ENCODE peak calls at places on chromosomes 16 and 17, in four cellular contexts. M, L, N and Q are unnamed samples.

GRCh38 chr17:76271669-76272540 is 6.8 kb downstream of the UBALD2 start:
- DNase-seq in N (peak), M (no peak), L (no peak), Q (peak)

GRCh38 chr16:1800703-1801102 is 7.2 kb upstream of the IGFALS start:
- DNase-seq in N (no peak), M (no peak), L (no peak), Q (no peak)

GRCh38 chr17:21233581-21234337 is 19.5 kb downstream of the NATD1 start:
- DNase-seq in N (no peak), M (no peak), L (no peak), Q (no peak)

GRCh38 chr17:76558210-76559095 is 18.6 kb downstream of the PRCD start:
- DNase-seq in M (no peak), L (no peak), N (no peak), Q (no peak)

GRCh38 chr17:1644493-1645206 is 882 bp downstream of the SCARF1 start:
- DNase-seq in N (peak), M (no peak), L (no peak), Q (no peak)

GRCh38 chr16:1972490-1972877 is 631 bp downstream of the TBL3 start:
- DNase-seq in M (no peak), L (no peak), N (no peak), Q (no peak)

GRCh38 chr16:88743693-88744519 is 37.6 kb downstream of the CTU2 start:
- DNase-seq in M (peak), N (no peak), L (peak), Q (peak)

GRCh38 chr17:81165246-81166032 is at the start of gene PVALEF:
- DNase-seq in N (no peak), L (peak), M (no peak), Q (peak)

GRCh38 chr16:80116711-80117110 is 424.1 kb upstream of the DYNLRB2 start:
- DNase-seq in N (no peak), L (no peak), M (no peak), Q (no peak)

GRCh38 chr17:8029121-8029520 is 9.7 kb upstream of the ALOX15B start:
- DNase-seq in N (no peak), M (no peak), L (no peak), Q (no peak)

GRCh38 chr17:80763293-80763867 is 218.7 kb downstream of the RPTOR start:
- DNase-seq in N (no peak), M (no peak), L (no peak), Q (no peak)

GRCh38 chr16:70018254-70018653 is 67.1 kb downstream of the CLEC18A start:
- DNase-seq in M (peak), N (peak), L (peak), Q (peak)

GRCh38 chr17:1966274-1967086 is 58.7 kb downstream of the RTN4RL1 start:
- DNase-seq in N (no peak), M (no peak), L (no peak), Q (no peak)

GRCh38 chr16:73616186-73616585 is 568.3 kb upstream of the ZFHX3 start:
- DNase-seq in M (peak), N (no peak), L (no peak), Q (no peak)

GRCh38 chr16:24677388-24677787 is 52.1 kb upstream of the TNRC6A start:
- DNase-seq in N (no peak), M (no peak), L (no peak), Q (no peak)

GRCh38 chr17:54859187-54859586 is 41.5 kb upstream of the TOM1L1 start:
- DNase-seq in M (no peak), L (peak), N (no peak), Q (no peak)

GRCh38 chr17:8121531-8122390 is 2.1 kb downstream of the HES7 start:
- DNase-seq in N (no peak), L (no peak), M (peak), Q (peak)

GRCh38 chr16:88732172-88732960 is 26.1 kb downstream of the CTU2 start:
- DNase-seq in L (no peak), M (no peak), N (no peak), Q (no peak)

GRCh38 chr16:11379420-11379819 is 34.2 kb downstream of the RMI2 start:
- DNase-seq in L (no peak), N (peak), M (no peak), Q (no peak)

GRCh38 chr16:2205967-2206313 is 686 bp downstream of the MLST8 start:
- DNase-seq in M (no peak), L (no peak), N (no peak), Q (no peak)

GRCh38 chr17:11986939-11987329 is 10.3 kb downstream of the ZNF18 start:
- DNase-seq in M (peak), N (no peak), L (peak), Q (no peak)

GRCh38 chr16:2006317-2006716 is 3.3 kb downstream of the ZNF598 start:
- DNase-seq in N (no peak), L (no peak), M (no peak), Q (no peak)

GRCh38 chr16:88716601-88717001 is 10.3 kb downstream of the CTU2 start:
- DNase-seq in N (no peak), M (no peak), L (no peak), Q (no peak)

GRCh38 chr16:20243731-20244281 is 83.5 kb downstream of the GP2 start:
- DNase-seq in L (no peak), N (no peak), M (no peak), Q (no peak)

GRCh38 chr16:30567160-30567990 is 4.1 kb downstream of the ZNF688 start:
- DNase-seq in N (no peak), M (no peak), L (no peak), Q (no peak)

GRCh38 chr17:73342057-73342522 is 30.3 kb upstream of the CDC42EP4 start:
- DNase-seq in M (no peak), L (no peak), N (peak), Q (peak)

GRCh38 chr16:70717817-70718216 is 32.0 kb upstream of the MTSS2 start:
- DNase-seq in M (no peak), L (no peak), N (no peak), Q (no peak)

GRCh38 chr17:35170968-35171771 is 23.0 kb downstream of the SLC35G3 start:
- DNase-seq in M (no peak), N (no peak), L (no peak), Q (no peak)

GRCh38 chr17:68378202-68379149 is 78.8 kb downstream of the WIPI1 start:
- DNase-seq in N (no peak), M (no peak), L (peak), Q (peak)

GRCh38 chr17:42333053-42333452 is 44.8 kb downstream of the STAT5A start:
- DNase-seq in L (no peak), M (no peak), N (peak), Q (no peak)

GRCh38 chr16:70685938-70686375 is at the start of gene MTSS2:
- DNase-seq in M (peak), L (peak), N (no peak), Q (peak)

GRCh38 chr17:75334723-75335122 is 45.5 kb upstream of the SLC25A19 start:
- DNase-seq in L (no peak), M (no peak), N (no peak), Q (no peak)

GRCh38 chr16:81210807-81211206 is 27.7 kb upstream of the BCO1 start:
- DNase-seq in N (no peak), L (no peak), M (no peak), Q (no peak)

GRCh38 chr17:50425001-50425681 is 877 bp upstream of the ACSF2 start:
- DNase-seq in N (no peak), M (no peak), L (no peak), Q (no peak)

DNA sequence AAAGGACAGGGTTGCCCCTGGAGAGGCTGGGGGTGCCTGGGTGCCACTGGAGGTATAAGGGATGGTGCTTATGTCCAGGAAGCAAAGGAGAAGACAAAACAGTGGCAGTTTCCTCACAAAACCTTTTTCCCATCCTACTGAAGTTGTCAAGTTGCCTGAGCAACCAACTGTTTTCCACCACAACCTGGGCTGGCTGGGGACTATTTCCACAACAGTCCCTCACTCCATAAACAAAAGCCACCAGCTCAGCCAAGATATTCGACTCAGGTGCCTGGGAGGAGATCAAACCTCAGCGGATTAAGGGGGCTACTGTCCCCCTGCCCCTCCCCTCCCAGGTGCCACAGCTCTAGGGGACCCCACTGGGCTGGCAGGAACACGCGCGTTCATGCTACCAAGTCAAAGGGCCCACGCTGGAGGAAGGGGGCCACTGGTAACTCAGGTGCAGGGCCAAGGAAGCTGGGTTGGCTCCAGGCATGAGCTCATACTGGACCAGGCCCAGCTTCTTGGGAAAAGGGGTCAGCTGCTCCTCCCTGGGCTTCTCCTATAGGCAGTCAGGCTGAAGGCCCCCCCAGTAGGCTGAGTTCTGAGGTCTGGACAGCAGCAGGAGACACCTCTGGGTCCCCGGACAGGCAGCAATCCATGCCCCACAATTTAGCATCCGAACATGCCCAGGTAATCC is 45.7 kb upstream of the MRPS23 start:
- DNase-seq in L (no peak), N (no peak), M (no peak), Q (no peak)
- TF ChIP-seq CREM in L (no peak), N (no peak), M (no peak), Q (no peak)

GRCh38 chr17:45264430-45264829 is 2.5 kb upstream of the SPATA32 start:
- DNase-seq in N (no peak), L (no peak), M (no peak), Q (no peak)

GRCh38 chr17:45263477-45263860 is 1.6 kb upstream of the SPATA32 start:
- DNase-seq in M (no peak), L (no peak), N (no peak), Q (no peak)

GRCh38 chr17:45260204-45260783 is 1.6 kb downstream of the SPATA32 start:
- DNase-seq in M (no peak), N (no peak), L (no peak), Q (no peak)

GRCh38 chr17:45262516-45263476 is 902 bp upstream of the SPATA32 start:
- DNase-seq in N (no peak), L (no peak), M (no peak), Q (no peak)

GRCh38 chr17:45261577-45262515 is at the start of gene SPATA32:
- DNase-seq in M (no peak), L (no peak), N (no peak), Q (peak)
- TF ChIP-seq USF2 in M (no peak), L (no peak), N (no peak), Q (peak)

GRCh38 chr17:19368119-19368660 is 5.7 kb upstream of the B9D1 start:
- DNase-seq in M (no peak), N (no peak), L (no peak), Q (no peak)

GRCh38 chr17:19371259-19372003 is 6.9 kb upstream of the MAPK7 start:
- DNase-seq in M (no peak), N (no peak), L (no peak), Q (no peak)

GRCh38 chr17:19369107-19369778 is 6.7 kb upstream of the B9D1 start:
- DNase-seq in M (no peak), N (no peak), L (peak), Q (no peak)

GRCh38 chr17:19370493-19370960 is 7.8 kb upstream of the MAPK7 start:
- DNase-seq in M (no peak), N (no peak), L (no peak), Q (no peak)

DNA sequence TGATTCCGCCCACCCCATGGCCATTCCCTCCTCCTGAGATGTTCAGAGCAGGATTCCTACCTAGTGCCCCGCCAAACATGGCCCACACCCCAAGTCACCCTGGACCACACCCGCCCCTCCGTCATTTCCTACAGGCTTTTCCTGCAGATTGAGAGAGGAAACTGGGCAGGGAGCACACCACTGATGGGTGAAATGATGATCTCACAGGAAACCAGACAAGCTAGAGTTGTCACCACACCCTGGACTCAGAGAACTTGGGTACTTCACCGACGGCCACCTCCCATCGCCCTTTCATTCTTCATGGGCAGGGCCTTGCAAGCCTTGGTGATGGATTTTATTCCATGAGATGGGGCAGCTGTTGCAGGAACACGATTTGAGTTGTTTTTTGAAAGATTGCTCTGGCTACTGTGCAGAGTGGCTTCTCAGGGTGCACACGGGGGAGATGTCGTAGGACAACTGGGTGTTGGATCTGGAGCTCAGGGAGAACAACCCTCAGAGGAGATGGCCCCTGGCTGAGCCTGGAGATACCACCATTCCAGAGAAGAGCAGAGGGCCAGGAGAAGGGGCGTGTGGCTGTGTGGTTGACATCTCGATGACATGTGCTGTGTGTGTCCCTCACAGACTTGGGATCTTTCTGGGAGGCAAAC is 7.4 kb upstream of the B9D1 start:
- DNase-seq in M (no peak), L (no peak), N (no peak), Q (no peak)
- TF ChIP-seq CBFB in M (no peak), L (no peak), N (no peak), Q (no peak)

GRCh38 chr17:40017422-40018080 is 2.3 kb downstream of the CSF3 start:
- DNase-seq in N (no peak), M (no peak), L (no peak), Q (no peak)
- TF ChIP-seq CREM in N (no peak), M (no peak), L (no peak), Q (no peak)

GRCh38 chr17:45414997-45415881 is 17.4 kb downstream of the ARHGAP27 start:
- DNase-seq in L (no peak), M (no peak), N (no peak), Q (no peak)
- TF ChIP-seq USF2 in L (no peak), M (no peak), N (no peak), Q (no peak)

GRCh38 chr16:22006636-22007035 is 1.3 kb upstream of the MOSMO start:
- DNase-seq in N (no peak), L (no peak), M (no peak), Q (no peak)
- TF ChIP-seq CBFB in N (no peak), L (no peak), M (no peak), Q (no peak)

GRCh38 chr17:44981221-44981968 is 13.3 kb upstream of the C1QL1 start:
- DNase-seq in L (peak), M (no peak), N (no peak), Q (no peak)
- TF ChIP-seq CREM in L (peak), M (no peak), N (no peak), Q (no peak)